ENCODE peak calls at places on chromosomes 6 and 20, in ten cellular contexts. One of them, this sample, is unnamed.

GRCh38 chr6:146498309-146498708 is 45.3 kb upstream of the RAB32 start:
- DNase-seq in foreskin fibroblast: no peak
- DNase-seq in colonic mucosa: no peak
- DNase-seq in dorsolateral prefrontal cortex: no peak
- DNase-seq in spleen: no peak
- DNase-seq in small intestine: no peak
- DNase-seq in body of pancreas: no peak
- DNase-seq in neural progenitor cell: no peak
- DNase-seq in BJ: no peak
- DNase-seq in HCT116: no peak
- DNase-seq in this sample: no peak

GRCh38 chr20:59958123-59958522 is at the start of gene CDH26:
- DNase-seq in small intestine: no peak
- DNase-seq in dorsolateral prefrontal cortex: no peak
- DNase-seq in BJ: no peak
- DNase-seq in body of pancreas: no peak
- DNase-seq in foreskin fibroblast: no peak
- DNase-seq in HCT116: no peak
- DNase-seq in colonic mucosa: no peak
- DNase-seq in spleen: no peak
- DNase-seq in neural progenitor cell: no peak
- DNase-seq in this sample: no peak

GRCh38 chr6:22133352-22133751 is 163.5 kb downstream of the PRL start:
- DNase-seq in colonic mucosa: no peak
- DNase-seq in body of pancreas: peak
- DNase-seq in spleen: no peak
- DNase-seq in small intestine: no peak
- DNase-seq in foreskin fibroblast: no peak
- DNase-seq in dorsolateral prefrontal cortex: no peak
- DNase-seq in neural progenitor cell: no peak
- DNase-seq in BJ: no peak
- DNase-seq in HCT116: no peak
- DNase-seq in this sample: peak

GRCh38 chr6:125197795-125198269 is 44.3 kb downstream of the TPD52L1 start:
- DNase-seq in foreskin fibroblast: peak
- DNase-seq in colonic mucosa: peak
- DNase-seq in spleen: no peak
- DNase-seq in HCT116: peak
- DNase-seq in neural progenitor cell: no peak
- DNase-seq in small intestine: peak
- DNase-seq in dorsolateral prefrontal cortex: no peak
- DNase-seq in BJ: no peak
- DNase-seq in body of pancreas: peak
- DNase-seq in this sample: peak

GRCh38 chr20:25040438-25040831 is 17.5 kb downstream of the ACSS1 start:
- DNase-seq in body of pancreas: peak
- DNase-seq in BJ: no peak
- DNase-seq in colonic mucosa: peak
- DNase-seq in dorsolateral prefrontal cortex: no peak
- DNase-seq in small intestine: peak
- DNase-seq in spleen: peak
- DNase-seq in neural progenitor cell: no peak
- DNase-seq in HCT116: no peak
- DNase-seq in foreskin fibroblast: peak
- DNase-seq in this sample: peak

GRCh38 chr6:45714795-45715507 is 300.7 kb downstream of the CLIC5 start:
- DNase-seq in body of pancreas: peak
- DNase-seq in dorsolateral prefrontal cortex: no peak
- DNase-seq in small intestine: peak
- DNase-seq in spleen: no peak
- DNase-seq in BJ: no peak
- DNase-seq in HCT116: peak
- DNase-seq in foreskin fibroblast: peak
- DNase-seq in neural progenitor cell: peak
- DNase-seq in colonic mucosa: peak
- DNase-seq in this sample: peak

GRCh38 chr20:61719691-61720347 is 345.9 kb downstream of the TAF4 start:
- DNase-seq in HCT116: no peak
- DNase-seq in small intestine: peak
- DNase-seq in colonic mucosa: no peak
- DNase-seq in neural progenitor cell: peak
- DNase-seq in body of pancreas: no peak
- DNase-seq in BJ: no peak
- DNase-seq in dorsolateral prefrontal cortex: no peak
- DNase-seq in foreskin fibroblast: no peak
- DNase-seq in spleen: peak
- DNase-seq in this sample: no peak

GRCh38 chr6:6915813-6916547 is 191.8 kb upstream of the RREB1 start:
- DNase-seq in foreskin fibroblast: peak
- DNase-seq in HCT116: no peak
- DNase-seq in dorsolateral prefrontal cortex: no peak
- DNase-seq in BJ: no peak
- DNase-seq in small intestine: peak
- DNase-seq in colonic mucosa: peak
- DNase-seq in body of pancreas: peak
- DNase-seq in spleen: no peak
- DNase-seq in neural progenitor cell: no peak
- DNase-seq in this sample: peak

GRCh38 chr6:79947191-79948173 is at the start of gene ELOVL4:
- DNase-seq in neural progenitor cell: peak
- DNase-seq in spleen: peak
- DNase-seq in HCT116: no peak
- DNase-seq in BJ: peak
- DNase-seq in dorsolateral prefrontal cortex: peak
- DNase-seq in body of pancreas: peak
- DNase-seq in small intestine: peak
- DNase-seq in colonic mucosa: peak
- DNase-seq in foreskin fibroblast: peak
- DNase-seq in this sample: no peak

GRCh38 chr6:66489269-66489987 is 782.4 kb upstream of the EYS start:
- DNase-seq in colonic mucosa: no peak
- DNase-seq in spleen: peak
- DNase-seq in small intestine: no peak
- DNase-seq in body of pancreas: no peak
- DNase-seq in BJ: no peak
- DNase-seq in foreskin fibroblast: no peak
- DNase-seq in HCT116: no peak
- DNase-seq in dorsolateral prefrontal cortex: no peak
- DNase-seq in neural progenitor cell: no peak
- DNase-seq in this sample: no peak

GRCh38 chr20:58651823-58652605 is 931 bp downstream of the STX16 start:
- DNase-seq in BJ: no peak
- DNase-seq in HCT116: no peak
- DNase-seq in foreskin fibroblast: peak
- DNase-seq in small intestine: peak
- DNase-seq in colonic mucosa: peak
- DNase-seq in neural progenitor cell: peak
- DNase-seq in dorsolateral prefrontal cortex: no peak
- DNase-seq in spleen: peak
- DNase-seq in body of pancreas: peak
- DNase-seq in this sample: no peak

GRCh38 chr6:134665029-134665723 is 284.7 kb downstream of the ALDH8A1 start:
- DNase-seq in body of pancreas: no peak
- DNase-seq in neural progenitor cell: no peak
- DNase-seq in small intestine: peak
- DNase-seq in dorsolateral prefrontal cortex: no peak
- DNase-seq in spleen: no peak
- DNase-seq in BJ: no peak
- DNase-seq in colonic mucosa: no peak
- DNase-seq in HCT116: no peak
- DNase-seq in foreskin fibroblast: no peak
- DNase-seq in this sample: no peak

GRCh38 chr6:105851181-105851580 is 235.0 kb upstream of the PRDM1 start:
- DNase-seq in body of pancreas: no peak
- DNase-seq in small intestine: no peak
- DNase-seq in BJ: peak
- DNase-seq in HCT116: no peak
- DNase-seq in foreskin fibroblast: peak
- DNase-seq in neural progenitor cell: peak
- DNase-seq in dorsolateral prefrontal cortex: no peak
- DNase-seq in spleen: no peak
- DNase-seq in colonic mucosa: no peak
- DNase-seq in this sample: no peak

GRCh38 chr20:63005240-63005861 is 1.4 kb downstream of the BHLHE23 start:
- DNase-seq in body of pancreas: no peak
- DNase-seq in BJ: no peak
- DNase-seq in spleen: no peak
- DNase-seq in colonic mucosa: no peak
- DNase-seq in dorsolateral prefrontal cortex: no peak
- DNase-seq in neural progenitor cell: peak
- DNase-seq in HCT116: no peak
- DNase-seq in foreskin fibroblast: no peak
- DNase-seq in small intestine: no peak
- DNase-seq in this sample: no peak
- H3K4me3 ChIP-seq in body of pancreas: no peak
- H3K4me3 ChIP-seq in BJ: no peak
- H3K4me3 ChIP-seq in spleen: no peak
- H3K4me3 ChIP-seq in colonic mucosa: no peak
- H3K4me3 ChIP-seq in dorsolateral prefrontal cortex: no peak
- H3K4me3 ChIP-seq in neural progenitor cell: no peak
- H3K4me3 ChIP-seq in HCT116: no peak
- H3K4me3 ChIP-seq in foreskin fibroblast: no peak
- H3K4me3 ChIP-seq in small intestine: no peak
- H3K4me3 ChIP-seq in this sample: no peak

DNA sequence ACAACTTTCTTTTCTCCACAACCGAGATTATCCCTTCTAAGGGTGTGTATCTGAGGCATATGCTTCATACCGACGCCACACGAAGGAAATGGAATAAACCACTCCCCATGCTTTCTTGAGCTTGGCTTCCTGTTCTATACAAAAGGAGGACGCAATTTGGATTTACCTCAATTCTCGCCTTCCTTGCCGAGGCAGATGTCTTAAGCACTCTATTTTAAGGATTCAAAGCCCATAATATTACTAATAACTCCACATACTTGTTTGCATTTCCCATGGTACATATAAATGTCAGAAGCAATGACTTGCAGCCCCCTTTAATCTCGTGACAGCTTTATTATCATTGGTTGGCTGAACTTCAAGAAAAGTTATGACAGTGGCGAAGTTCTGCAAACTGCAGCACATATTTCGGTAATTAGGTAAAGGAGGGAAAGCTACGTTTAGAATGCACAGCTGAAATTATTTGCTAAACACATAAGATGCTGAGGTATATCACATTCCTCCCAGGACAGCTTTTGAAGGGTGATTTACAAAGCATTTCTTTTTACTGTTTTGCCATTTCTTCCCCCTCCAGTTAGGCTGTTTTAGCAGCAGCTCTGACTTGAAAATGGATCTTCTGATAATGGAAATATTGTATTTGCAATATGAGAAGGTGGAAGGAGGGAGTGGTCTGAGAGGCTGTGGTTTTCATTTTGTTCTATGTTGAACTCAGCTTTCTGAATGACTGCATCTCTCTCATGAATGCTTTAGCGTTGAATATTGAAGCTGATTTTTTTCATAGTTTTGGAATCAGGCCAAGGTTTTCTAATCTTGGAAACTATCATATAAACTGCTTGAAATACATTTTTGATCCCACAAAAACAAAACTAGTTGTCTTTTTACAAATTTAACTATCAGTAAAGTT is 330.4 kb downstream of the EPHA7 start:
- DNase-seq in spleen: no peak
- DNase-seq in body of pancreas: no peak
- DNase-seq in colonic mucosa: no peak
- DNase-seq in neural progenitor cell: no peak
- DNase-seq in HCT116: no peak
- DNase-seq in dorsolateral prefrontal cortex: no peak
- DNase-seq in BJ: no peak
- DNase-seq in foreskin fibroblast: no peak
- DNase-seq in small intestine: no peak
- DNase-seq in this sample: no peak
- H3K4me3 ChIP-seq in spleen: no peak
- H3K4me3 ChIP-seq in body of pancreas: no peak
- H3K4me3 ChIP-seq in colonic mucosa: no peak
- H3K4me3 ChIP-seq in neural progenitor cell: no peak
- H3K4me3 ChIP-seq in HCT116: no peak
- H3K4me3 ChIP-seq in dorsolateral prefrontal cortex: no peak
- H3K4me3 ChIP-seq in BJ: no peak
- H3K4me3 ChIP-seq in foreskin fibroblast: no peak
- H3K4me3 ChIP-seq in small intestine: no peak
- H3K4me3 ChIP-seq in this sample: no peak

GRCh38 chr6:30112402-30113376 is at the start of gene TRIM31:
- DNase-seq in foreskin fibroblast: no peak
- DNase-seq in BJ: no peak
- DNase-seq in neural progenitor cell: no peak
- DNase-seq in colonic mucosa: peak
- DNase-seq in HCT116: no peak
- DNase-seq in dorsolateral prefrontal cortex: no peak
- DNase-seq in body of pancreas: no peak
- DNase-seq in small intestine: peak
- DNase-seq in spleen: no peak
- DNase-seq in this sample: no peak

GRCh38 chr6:30116724-30117123 is 3.8 kb upstream of the TRIM31 start:
- DNase-seq in HCT116: no peak
- DNase-seq in dorsolateral prefrontal cortex: no peak
- DNase-seq in neural progenitor cell: no peak
- DNase-seq in spleen: no peak
- DNase-seq in body of pancreas: no peak
- DNase-seq in BJ: no peak
- DNase-seq in colonic mucosa: no peak
- DNase-seq in small intestine: no peak
- DNase-seq in foreskin fibroblast: no peak
- DNase-seq in this sample: no peak

GRCh38 chr6:30113843-30114242 is 953 bp upstream of the TRIM31 start:
- DNase-seq in body of pancreas: no peak
- DNase-seq in foreskin fibroblast: no peak
- DNase-seq in colonic mucosa: peak
- DNase-seq in spleen: no peak
- DNase-seq in BJ: no peak
- DNase-seq in HCT116: no peak
- DNase-seq in dorsolateral prefrontal cortex: no peak
- DNase-seq in small intestine: peak
- DNase-seq in neural progenitor cell: no peak
- DNase-seq in this sample: no peak

GRCh38 chr6:30111266-30111856 is 1.5 kb downstream of the TRIM31 start:
- DNase-seq in BJ: no peak
- DNase-seq in neural progenitor cell: no peak
- DNase-seq in foreskin fibroblast: no peak
- DNase-seq in dorsolateral prefrontal cortex: no peak
- DNase-seq in body of pancreas: no peak
- DNase-seq in spleen: no peak
- DNase-seq in small intestine: peak
- DNase-seq in colonic mucosa: no peak
- DNase-seq in HCT116: no peak
- DNase-seq in this sample: no peak

GRCh38 chr6:30113377-30113759 is 478 bp upstream of the TRIM31 start:
- DNase-seq in HCT116: no peak
- DNase-seq in foreskin fibroblast: no peak
- DNase-seq in colonic mucosa: peak
- DNase-seq in small intestine: no peak
- DNase-seq in spleen: no peak
- DNase-seq in BJ: no peak
- DNase-seq in dorsolateral prefrontal cortex: no peak
- DNase-seq in body of pancreas: no peak
- DNase-seq in neural progenitor cell: no peak
- DNase-seq in this sample: no peak
- H3K4me3 ChIP-seq in HCT116: no peak
- H3K4me3 ChIP-seq in foreskin fibroblast: no peak
- H3K4me3 ChIP-seq in colonic mucosa: no peak
- H3K4me3 ChIP-seq in small intestine: no peak
- H3K4me3 ChIP-seq in spleen: no peak
- H3K4me3 ChIP-seq in BJ: no peak
- H3K4me3 ChIP-seq in dorsolateral prefrontal cortex: no peak
- H3K4me3 ChIP-seq in body of pancreas: no peak
- H3K4me3 ChIP-seq in neural progenitor cell: no peak
- H3K4me3 ChIP-seq in this sample: no peak

GRCh38 chr20:21709535-21709904 is 4.1 kb downstream of the PAX1 start:
- DNase-seq in colonic mucosa: no peak
- DNase-seq in foreskin fibroblast: no peak
- DNase-seq in BJ: no peak
- DNase-seq in spleen: no peak
- DNase-seq in neural progenitor cell: no peak
- DNase-seq in body of pancreas: no peak
- DNase-seq in HCT116: no peak
- DNase-seq in dorsolateral prefrontal cortex: no peak
- DNase-seq in small intestine: no peak
- DNase-seq in this sample: no peak
- H3K4me3 ChIP-seq in colonic mucosa: no peak
- H3K4me3 ChIP-seq in foreskin fibroblast: no peak
- H3K4me3 ChIP-seq in BJ: no peak
- H3K4me3 ChIP-seq in spleen: no peak
- H3K4me3 ChIP-seq in neural progenitor cell: no peak
- H3K4me3 ChIP-seq in body of pancreas: no peak
- H3K4me3 ChIP-seq in HCT116: no peak
- H3K4me3 ChIP-seq in dorsolateral prefrontal cortex: no peak
- H3K4me3 ChIP-seq in small intestine: no peak
- H3K4me3 ChIP-seq in this sample: no peak